ENCODE peak calls at places on chromosomes 1 and 21, in nine cellular contexts. A is Calu3; S is lower leg skin; M is adrenal gland; T is KBM-7; R is hippocampal formation; V is amniotic stem cell; U is activated naive CD4-positive, alpha-beta T cell treated with anti-CD3 and anti-CD28 coated beads, Interleukin-2, amount 50 U/mL, for 16 hours; K is CD4-positive, alpha-beta T cell. X is an unnamed sample.

GRCh38 chr1:157157481-157158190 is 19.4 kb upstream of the ETV3 start:
- DNase-seq in A (no peak), S (no peak), M (no peak), T (no peak), R (no peak), V (no peak), U (no peak), K (no peak), X (no peak)

GRCh38 chr1:41330588-41331545 is 30.4 kb upstream of the FOXO6 start:
- DNase-seq in A (no peak), S (no peak), M (no peak), T (peak), R (no peak), V (no peak), U (no peak), K (no peak), X (no peak)

GRCh38 chr1:157032303-157032702 is 13.2 kb downstream of the ARHGEF11 start:
- DNase-seq in A (no peak), S (no peak), M (no peak), T (no peak), R (no peak), V (no peak), U (no peak), K (no peak), X (no peak)

GRCh38 chr1:154012129-154012528 is 21.6 kb downstream of the RPS27 start:
- DNase-seq in A (no peak), S (no peak), M (no peak), T (no peak), R (no peak), V (no peak), U (no peak), K (no peak), X (no peak)

GRCh38 chr1:54278941-54279422 is 79.0 kb downstream of the MRPL37 start:
- DNase-seq in A (peak), S (no peak), M (peak), T (no peak), R (no peak), V (no peak), U (no peak), K (no peak), X (no peak)

GRCh38 chr1:7401814-7402547 is 369.1 kb upstream of the VAMP3 start:
- DNase-seq in A (peak), S (peak), M (peak), T (no peak), R (no peak), V (peak), U (no peak), K (no peak), X (no peak)

GRCh38 chr1:240765732-240766363 is 153.9 kb upstream of the GREM2 start:
- DNase-seq in A (peak), S (no peak), M (no peak), T (no peak), R (no peak), V (peak), U (no peak), K (no peak), X (no peak)

GRCh38 chr1:168227620-168228019 is 1.8 kb downstream of the SFT2D2 start:
- DNase-seq in A (no peak), S (no peak), M (no peak), T (no peak), R (no peak), V (no peak), U (no peak), K (no peak), X (no peak)

GRCh38 chr1:19505694-19506457 is 20.5 kb upstream of the CAPZB start:
- DNase-seq in A (no peak), S (no peak), M (peak), T (peak), R (peak), V (no peak), U (no peak), K (no peak), X (no peak)

GRCh38 chr1:10733967-10734366 is 62.5 kb downstream of the CASZ1 start:
- DNase-seq in A (no peak), S (no peak), M (no peak), T (no peak), R (no peak), V (no peak), U (peak), K (no peak), X (peak)

GRCh38 chr1:179016694-179017382 is 8.9 kb upstream of the FAM20B start:
- DNase-seq in A (peak), S (peak), M (peak), T (peak), R (peak), V (peak), U (no peak), K (no peak), X (no peak)

GRCh38 chr1:201721131-201722049 is 107.6 kb upstream of the IPO9 start:
- DNase-seq in A (no peak), S (peak), M (no peak), T (no peak), R (no peak), V (no peak), U (no peak), K (no peak), X (no peak)

GRCh38 chr1:26828352-26829093 is 2.0 kb downstream of the ZDHHC18 start:
- DNase-seq in A (no peak), S (no peak), M (no peak), T (peak), R (peak), V (no peak), U (peak), K (no peak), X (no peak)

GRCh38 chr1:18012686-18013085 is 94.9 kb upstream of the IGSF21 start:
- DNase-seq in A (no peak), S (no peak), M (no peak), T (no peak), R (no peak), V (no peak), U (no peak), K (no peak), X (no peak)

GRCh38 chr1:188372821-188373220 is 1544.1 kb downstream of the PLA2G4A start:
- DNase-seq in A (no peak), S (no peak), M (no peak), T (no peak), R (no peak), V (no peak), U (no peak), K (no peak), X (no peak)

GRCh38 chr21:15687208-15687607 is 42.6 kb upstream of the USP25 start:
- DNase-seq in A (no peak), S (no peak), M (no peak), T (no peak), R (no peak), V (no peak), U (no peak), K (no peak), X (no peak)

GRCh38 chr1:228397454-228397786 is 9.2 kb downstream of the TRIM11 start:
- DNase-seq in A (no peak), S (no peak), M (no peak), T (no peak), R (no peak), V (no peak), U (no peak), K (no peak), X (no peak)

GRCh38 chr21:35234725-35235124 is 185.6 kb upstream of the RUNX1 start:
- DNase-seq in A (no peak), S (no peak), M (no peak), T (peak), R (no peak), V (no peak), U (no peak), K (no peak), X (no peak)

GRCh38 chr1:54337928-54338327 is 68.3 kb downstream of the SSBP3 start:
- DNase-seq in A (no peak), S (no peak), M (no peak), T (no peak), R (no peak), V (no peak), U (no peak), K (no peak), X (no peak)

GRCh38 chr1:8421721-8422120 is 103.8 kb downstream of the SLC45A1 start:
- DNase-seq in A (no peak), S (peak), M (peak), T (no peak), R (no peak), V (no peak), U (no peak), K (no peak), X (no peak)

GRCh38 chr1:93678966-93679480 is 2.6 kb downstream of the BCAR3 start:
- DNase-seq in A (no peak), S (no peak), M (no peak), T (no peak), R (no peak), V (no peak), U (no peak), K (no peak), X (no peak)

GRCh38 chr1:12125422-12126355 is 41.1 kb upstream of the TNFRSF1B start:
- DNase-seq in A (no peak), S (no peak), M (no peak), T (peak), R (no peak), V (no peak), U (no peak), K (no peak), X (no peak)

GRCh38 chr1:36894824-36895223 is 139.5 kb downstream of the GRIK3 start:
- DNase-seq in A (no peak), S (no peak), M (no peak), T (no peak), R (no peak), V (no peak), U (no peak), K (no peak), X (no peak)

GRCh38 chr1:204828352-204828850 is 42.3 kb upstream of the NFASC start:
- DNase-seq in A (peak), S (no peak), M (peak), T (peak), R (peak), V (no peak), U (peak), K (no peak), X (peak)

GRCh38 chr1:28887418-28887834 is 26.9 kb upstream of the EPB41 start:
- DNase-seq in A (peak), S (peak), M (peak), T (no peak), R (peak), V (no peak), U (peak), K (peak), X (peak)

GRCh38 chr1:9384751-9385245 is 92.1 kb downstream of the SPSB1 start:
- DNase-seq in A (no peak), S (no peak), M (peak), T (no peak), R (peak), V (no peak), U (no peak), K (no peak), X (no peak)

GRCh38 chr1:48920741-48921330 is 144.1 kb upstream of the BEND5 start:
- DNase-seq in A (no peak), S (no peak), M (no peak), T (no peak), R (no peak), V (no peak), U (no peak), K (no peak), X (no peak)

X was measured in activated T-helper 9 cell treated with anti-CD3 and anti-CD28 coated beads, Interleukin-2, amount 50 U/mL, for 16 hours.